ENCODE peak calls at places on chromosomes 7 and 10, in eight cellular contexts. U is CD4-positive, alpha-beta memory T cell; B is MM.1S; G is activated T-cell treated with anti-CD3 and anti-CD28 coated beads, Interleukin-2, amount 50 U/mL, for 24 hours; A is endodermal cell; L is lung; Q is BE2C; Y is GM12891. H is an unnamed sample.

GRCh38 chr7:32428546-32428945 is 61.6 kb downstream of the LSM5 start:
- DNase-seq in U (no peak), B (no peak), G (no peak), A (peak), L (no peak), Q (peak), Y (no peak), H (no peak)

GRCh38 chr7:5012985-5013384 is 32.7 kb upstream of the RBAK start:
- DNase-seq in U (no peak), B (no peak), G (no peak), A (no peak), L (no peak), Q (no peak), Y (no peak), H (no peak)

GRCh38 chr7:142583424-142583823 is 165.8 kb upstream of the PRSS1 start:
- DNase-seq in U (no peak), B (peak), G (peak), A (no peak), L (no peak), Q (no peak), Y (no peak), H (no peak)

GRCh38 chr10:92657024-92657423 is 32.7 kb upstream of the HHEX start:
- DNase-seq in U (no peak), B (no peak), G (no peak), A (no peak), L (no peak), Q (no peak), Y (no peak), H (no peak)

GRCh38 chr7:5213286-5213645 is 23.2 kb downstream of the WIPI2 start:
- DNase-seq in U (no peak), B (no peak), G (peak), A (no peak), L (no peak), Q (no peak), Y (no peak), H (no peak)

GRCh38 chr10:111299037-111299436 is 222.2 kb downstream of the ADRA2A start:
- DNase-seq in U (no peak), B (no peak), G (no peak), A (no peak), L (no peak), Q (no peak), Y (no peak), H (no peak)

GRCh38 chr7:26090927-26091519 is 61.0 kb upstream of the NFE2L3 start:
- DNase-seq in U (peak), B (peak), G (no peak), A (no peak), L (no peak), Q (no peak), Y (no peak), H (peak)

GRCh38 chr10:101901340-101901739 is 57.7 kb upstream of the KCNIP2 start:
- DNase-seq in U (no peak), B (no peak), G (no peak), A (peak), L (no peak), Q (no peak), Y (peak), H (no peak)

GRCh38 chr10:43963379-43963778 is 314.7 kb upstream of the ZNF32 start:
- DNase-seq in U (no peak), B (no peak), G (no peak), A (peak), L (peak), Q (no peak), Y (no peak), H (no peak)

GRCh38 chr10:125316436-125316835 is 156.1 kb upstream of the CTBP2 start:
- DNase-seq in U (no peak), B (no peak), G (no peak), A (no peak), L (no peak), Q (no peak), Y (no peak), H (no peak)

GRCh38 chr7:114930829-114931655 is 9.1 kb downstream of the MDFIC start:
- DNase-seq in U (no peak), B (peak), G (no peak), A (no peak), L (no peak), Q (no peak), Y (no peak), H (no peak)

GRCh38 chr10:28273343-28273742 is 29.5 kb downstream of the MPP7 start:
- DNase-seq in U (no peak), B (no peak), G (no peak), A (no peak), L (no peak), Q (no peak), Y (no peak), H (no peak)

GRCh38 chr7:82343-83155 is 109.8 kb upstream of the FAM20C start:
- DNase-seq in U (no peak), B (no peak), G (no peak), A (peak), L (no peak), Q (no peak), Y (no peak), H (no peak)

GRCh38 chr10:43264324-43264986 is 2.4 kb downstream of the RASGEF1A start:
- DNase-seq in U (no peak), B (no peak), G (no peak), A (peak), L (no peak), Q (no peak), Y (peak), H (peak)

GRCh38 chr7:138813945-138814344 is 15.9 kb upstream of the ATP6V0A4 start:
- DNase-seq in U (no peak), B (no peak), G (no peak), A (no peak), L (no peak), Q (no peak), Y (no peak), H (no peak)

GRCh38 chr10:17216901-17217395 is 11.1 kb upstream of the VIM start:
- DNase-seq in U (no peak), B (no peak), G (no peak), A (no peak), L (no peak), Q (no peak), Y (no peak), H (no peak)

GRCh38 chr7:43291789-43292188 is 179.3 kb downstream of the HECW1 start:
- DNase-seq in U (no peak), B (no peak), G (no peak), A (no peak), L (no peak), Q (no peak), Y (no peak), H (no peak)

GRCh38 chr10:101607124-101607523 is 19.0 kb downstream of the DPCD start:
- DNase-seq in U (no peak), B (no peak), G (no peak), A (peak), L (no peak), Q (no peak), Y (no peak), H (no peak)